ENCODE peak calls at places on chromosomes 1 and 21, in four cellular contexts. One of them, this sample, is unnamed.
A peak's percentile ranks its signal among the peaks of the same experiment; 100 is the strongest.

GRCh38 chr1:166197141-166197540 is 30.3 kb upstream of the FAM78B start:
- DNase-seq in uterus: no peak
- DNase-seq in OCI-LY7: no peak
- DNase-seq in CD8-positive, alpha-beta T cell: no peak
- DNase-seq in this sample: no peak

GRCh38 chr1:163161337-163161736 is 41.4 kb downstream of the RGS5 start:
- DNase-seq in uterus: no peak
- DNase-seq in OCI-LY7: no peak
- DNase-seq in CD8-positive, alpha-beta T cell: no peak
- DNase-seq in this sample: no peak

GRCh38 chr1:27567183-27567526 is 36.8 kb downstream of the AHDC1 start:
- DNase-seq in uterus: peak; percentile 33
- DNase-seq in OCI-LY7: no peak
- DNase-seq in CD8-positive, alpha-beta T cell: no peak
- DNase-seq in this sample: no peak

GRCh38 chr1:204493882-204494280 is 724 bp downstream of the PIK3C2B start:
- DNase-seq in uterus: no peak
- DNase-seq in OCI-LY7: peak; percentile 69
- DNase-seq in CD8-positive, alpha-beta T cell: peak; percentile 68
- DNase-seq in this sample: no peak

GRCh38 chr1:203638914-203639313 is 12.3 kb downstream of the ATP2B4 start:
- DNase-seq in uterus: no peak
- DNase-seq in OCI-LY7: no peak
- DNase-seq in CD8-positive, alpha-beta T cell: no peak
- DNase-seq in this sample: no peak

GRCh38 chr1:170044187-170044586 is 30.3 kb downstream of the KIFAP3 start:
- DNase-seq in uterus: no peak
- DNase-seq in OCI-LY7: no peak
- DNase-seq in CD8-positive, alpha-beta T cell: no peak
- DNase-seq in this sample: no peak

GRCh38 chr21:46368533-46369285 is 44.8 kb downstream of the PCNT start:
- DNase-seq in uterus: no peak
- DNase-seq in OCI-LY7: no peak
- DNase-seq in CD8-positive, alpha-beta T cell: peak; percentile 61
- DNase-seq in this sample: no peak

GRCh38 chr1:181310560-181310959 is 172.8 kb upstream of the CACNA1E start:
- DNase-seq in uterus: no peak
- DNase-seq in OCI-LY7: no peak
- DNase-seq in CD8-positive, alpha-beta T cell: no peak
- DNase-seq in this sample: no peak

GRCh38 chr1:7224644-7225043 is 439.4 kb downstream of the CAMTA1 start:
- DNase-seq in uterus: no peak
- DNase-seq in OCI-LY7: no peak
- DNase-seq in CD8-positive, alpha-beta T cell: no peak
- DNase-seq in this sample: no peak

GRCh38 chr21:29166853-29167252 is 36.4 kb downstream of the MAP3K7CL start:
- DNase-seq in uterus: no peak
- DNase-seq in OCI-LY7: no peak
- DNase-seq in CD8-positive, alpha-beta T cell: no peak
- DNase-seq in this sample: no peak

GRCh38 chr1:229199261-229199850 is 71.6 kb upstream of the RAB4A start:
- DNase-seq in uterus: no peak
- DNase-seq in OCI-LY7: no peak
- DNase-seq in CD8-positive, alpha-beta T cell: no peak
- DNase-seq in this sample: no peak

GRCh38 chr1:203478231-203478630 is 2.6 kb downstream of the PRELP start:
- DNase-seq in uterus: no peak
- DNase-seq in OCI-LY7: no peak
- DNase-seq in CD8-positive, alpha-beta T cell: no peak
- DNase-seq in this sample: no peak

GRCh38 chr1:108826081-108826635 is 30.7 kb downstream of the AKNAD1 start:
- DNase-seq in uterus: no peak
- DNase-seq in OCI-LY7: no peak
- DNase-seq in CD8-positive, alpha-beta T cell: no peak
- DNase-seq in this sample: no peak

GRCh38 chr1:231337043-231337471 is 595 bp downstream of the EXOC8 start:
- DNase-seq in uterus: no peak
- DNase-seq in OCI-LY7: no peak
- DNase-seq in CD8-positive, alpha-beta T cell: no peak
- DNase-seq in this sample: no peak

GRCh38 chr1:27137022-27137542 is 17.8 kb downstream of the SLC9A1 start:
- DNase-seq in uterus: no peak
- DNase-seq in OCI-LY7: peak; percentile 86
- DNase-seq in CD8-positive, alpha-beta T cell: peak; percentile 87
- DNase-seq in this sample: no peak

GRCh38 chr1:66315675-66316074 is 218.3 kb upstream of the SGIP1 start:
- DNase-seq in uterus: no peak
- DNase-seq in OCI-LY7: no peak
- DNase-seq in CD8-positive, alpha-beta T cell: no peak
- DNase-seq in this sample: no peak

GRCh38 chr1:232927722-232928505 is 22.5 kb upstream of the NTPCR start:
- DNase-seq in uterus: no peak
- DNase-seq in OCI-LY7: no peak
- DNase-seq in CD8-positive, alpha-beta T cell: no peak
- DNase-seq in this sample: no peak

GRCh38 chr21:31326478-31327247 is 17.4 kb downstream of the TIAM1 start:
- DNase-seq in uterus: no peak
- DNase-seq in OCI-LY7: peak; percentile 69
- DNase-seq in CD8-positive, alpha-beta T cell: peak; percentile 45
- DNase-seq in this sample: no peak

GRCh38 chr1:167430134-167430848 is 88.0 kb downstream of the CD247 start:
- DNase-seq in uterus: no peak
- DNase-seq in OCI-LY7: peak; percentile 74
- DNase-seq in CD8-positive, alpha-beta T cell: no peak
- DNase-seq in this sample: no peak

GRCh38 chr1:112702420-112703261 is 4.3 kb downstream of the RHOC start:
- DNase-seq in uterus: peak; percentile 13
- DNase-seq in OCI-LY7: no peak
- DNase-seq in CD8-positive, alpha-beta T cell: no peak
- DNase-seq in this sample: no peak

GRCh38 chr1:162902372-162902771 is 41.4 kb upstream of the CCDC190 start:
- DNase-seq in uterus: no peak
- DNase-seq in OCI-LY7: no peak
- DNase-seq in CD8-positive, alpha-beta T cell: no peak
- DNase-seq in this sample: no peak

GRCh38 chr1:118291686-118292085 is 106.7 kb upstream of the SPAG17 start:
- DNase-seq in uterus: no peak
- DNase-seq in OCI-LY7: no peak
- DNase-seq in CD8-positive, alpha-beta T cell: no peak
- DNase-seq in this sample: no peak

GRCh38 chr1:22105611-22106207 is 37.2 kb downstream of the WNT4 start:
- DNase-seq in uterus: no peak
- DNase-seq in OCI-LY7: peak; percentile 63
- DNase-seq in CD8-positive, alpha-beta T cell: peak; percentile 29
- DNase-seq in this sample: no peak

GRCh38 chr1:13513063-13513884 is 529 bp downstream of the LRRC38 start:
- DNase-seq in uterus: no peak
- DNase-seq in OCI-LY7: no peak
- DNase-seq in CD8-positive, alpha-beta T cell: no peak
- DNase-seq in this sample: no peak

GRCh38 chr1:206674745-206675175 is 9.9 kb upstream of the MAPKAPK2 start:
- DNase-seq in uterus: peak; percentile 86
- DNase-seq in OCI-LY7: no peak
- DNase-seq in CD8-positive, alpha-beta T cell: no peak
- DNase-seq in this sample: peak; percentile 91

GRCh38 chr1:87829360-87829759 is 500.7 kb downstream of the LMO4 start:
- DNase-seq in uterus: no peak
- DNase-seq in OCI-LY7: no peak
- DNase-seq in CD8-positive, alpha-beta T cell: no peak
- DNase-seq in this sample: no peak

GRCh38 chr1:2831596-2832212 is 30.2 kb upstream of the TTC34 start:
- DNase-seq in uterus: no peak
- DNase-seq in OCI-LY7: no peak
- DNase-seq in CD8-positive, alpha-beta T cell: no peak
- DNase-seq in this sample: no peak

GRCh38 chr1:43987159-43988022 is 4.0 kb upstream of the CCDC24 start:
- DNase-seq in uterus: no peak
- DNase-seq in OCI-LY7: no peak
- DNase-seq in CD8-positive, alpha-beta T cell: no peak
- DNase-seq in this sample: no peak

GRCh38 chr1:27100797-27101491 is 54.0 kb downstream of the SLC9A1 start:
- DNase-seq in uterus: no peak
- DNase-seq in OCI-LY7: no peak
- DNase-seq in CD8-positive, alpha-beta T cell: no peak
- DNase-seq in this sample: no peak

GRCh38 chr1:46406881-46407608 is 12.9 kb downstream of the FAAH start:
- DNase-seq in uterus: no peak
- DNase-seq in OCI-LY7: no peak
- DNase-seq in CD8-positive, alpha-beta T cell: no peak
- DNase-seq in this sample: no peak

GRCh38 chr1:4126731-4127594 is 226.9 kb upstream of the C1orf174 start:
- DNase-seq in uterus: no peak
- DNase-seq in OCI-LY7: no peak
- DNase-seq in CD8-positive, alpha-beta T cell: no peak
- DNase-seq in this sample: no peak

GRCh38 chr1:113904292-113904673 is 316 bp downstream of the AP4B1 start:
- DNase-seq in uterus: no peak
- DNase-seq in OCI-LY7: peak; percentile 67
- DNase-seq in CD8-positive, alpha-beta T cell: peak; percentile 72
- DNase-seq in this sample: no peak

GRCh38 chr1:118821801-118822200 is 166.3 kb downstream of the TBX15 start:
- DNase-seq in uterus: no peak
- DNase-seq in OCI-LY7: no peak
- DNase-seq in CD8-positive, alpha-beta T cell: no peak
- DNase-seq in this sample: no peak

GRCh38 chr1:206117151-206117948 is at the start of gene AVPR1B:
- DNase-seq in uterus: peak; percentile 40
- DNase-seq in OCI-LY7: no peak
- DNase-seq in CD8-positive, alpha-beta T cell: no peak
- DNase-seq in this sample: no peak

GRCh38 chr1:54107131-54107530 is 45.7 kb downstream of the CDCP2 start:
- DNase-seq in uterus: no peak
- DNase-seq in OCI-LY7: peak; percentile 14
- DNase-seq in CD8-positive, alpha-beta T cell: no peak
- DNase-seq in this sample: no peak
- TF ChIP-seq CTCF in uterus: no peak
- TF ChIP-seq CTCF in OCI-LY7: peak; percentile 51
- TF ChIP-seq CTCF in CD8-positive, alpha-beta T cell: no peak
- TF ChIP-seq CTCF in this sample: peak; percentile 28

DNA sequence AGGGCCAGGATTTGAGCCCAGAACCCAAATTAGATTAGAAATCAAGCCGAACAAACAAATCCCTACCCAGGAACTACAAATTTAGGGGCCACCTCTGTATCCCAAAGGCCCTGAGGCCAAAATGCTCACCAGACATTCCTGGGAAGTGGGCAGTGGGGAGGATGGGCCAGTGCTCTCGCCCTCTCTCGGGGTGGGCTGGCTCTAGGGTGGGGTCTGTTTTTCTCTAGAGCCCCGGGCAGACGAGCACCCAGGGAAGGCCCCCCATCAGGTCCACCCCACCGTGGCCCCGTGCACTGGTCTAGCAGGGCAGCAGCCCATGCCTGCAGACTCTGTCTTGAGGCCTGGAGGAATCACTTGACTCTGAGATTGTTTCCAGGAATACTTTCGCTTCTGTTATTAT is 252.0 kb downstream of the RRAGC start:
- DNase-seq in uterus: no peak
- DNase-seq in OCI-LY7: no peak
- DNase-seq in CD8-positive, alpha-beta T cell: no peak
- DNase-seq in this sample: no peak
- H3K4me3 ChIP-seq in uterus: no peak overlapping the region
- H3K4me3 ChIP-seq in OCI-LY7: no peak overlapping the region
- H3K4me3 ChIP-seq in CD8-positive, alpha-beta T cell: no peak overlapping the region
- H3K4me3 ChIP-seq in this sample: no peak overlapping the region

GRCh38 chr1:55284856-55285255 is 69.7 kb upstream of the USP24 start:
- DNase-seq in uterus: peak; percentile 35
- DNase-seq in OCI-LY7: peak; percentile 26
- DNase-seq in CD8-positive, alpha-beta T cell: no peak
- DNase-seq in this sample: peak; percentile 29
- TF ChIP-seq CTCF in uterus: peak; percentile 64
- TF ChIP-seq CTCF in OCI-LY7: peak; percentile 76
- TF ChIP-seq CTCF in CD8-positive, alpha-beta T cell: no peak
- TF ChIP-seq CTCF in this sample: peak; percentile 69

DNA sequence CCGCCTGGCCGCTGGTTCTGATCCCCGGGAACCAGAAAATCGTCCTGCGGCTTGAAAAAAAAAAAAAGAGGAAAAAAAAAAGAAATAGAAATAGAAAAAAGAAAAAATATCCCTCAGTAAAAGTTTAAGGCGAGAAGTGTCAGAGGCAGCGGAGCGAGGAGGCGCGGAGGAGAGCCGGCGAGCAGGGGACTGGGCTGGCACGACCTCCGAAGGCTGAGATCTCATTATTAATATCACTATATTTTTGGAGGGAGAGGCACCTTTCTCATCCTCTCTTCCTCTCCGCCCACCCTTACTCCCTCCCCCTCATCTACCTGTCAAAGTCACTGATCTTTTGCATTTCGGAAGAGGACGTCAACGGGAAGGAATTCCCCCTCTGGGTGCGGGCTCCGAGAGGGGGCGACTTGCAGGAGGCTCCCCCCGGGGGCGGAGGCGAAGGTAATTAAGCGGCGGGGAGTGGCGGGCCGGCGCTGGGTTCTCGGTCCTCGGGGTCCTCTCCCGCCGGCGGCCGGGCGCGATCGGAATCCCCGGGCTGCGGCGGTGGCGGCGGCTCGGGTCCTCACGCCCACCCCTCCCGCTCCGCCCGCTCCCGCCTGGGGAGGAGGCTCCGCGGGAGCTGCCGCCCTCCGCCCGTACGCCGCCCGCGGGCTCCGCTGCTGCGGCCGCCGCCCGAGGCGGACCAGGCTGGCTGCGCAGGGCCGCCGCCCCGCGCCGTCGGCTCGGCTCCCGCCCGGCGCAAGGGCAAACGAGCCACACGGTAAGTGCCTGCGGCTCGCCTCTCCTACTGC is at the start of gene NTNG1:
- DNase-seq in uterus: no peak
- DNase-seq in OCI-LY7: peak; percentile 49
- DNase-seq in CD8-positive, alpha-beta T cell: peak; percentile 36
- DNase-seq in this sample: no peak
- H3K4me3 ChIP-seq in uterus: peak within 1 kb of the TSS; percentile 37
- H3K4me3 ChIP-seq in OCI-LY7: peak within 1 kb of the TSS; percentile 78
- H3K4me3 ChIP-seq in CD8-positive, alpha-beta T cell: peak within 1 kb of the TSS; percentile 37
- H3K4me3 ChIP-seq in this sample: peak within 1 kb of the TSS; percentile 34

GRCh38 chr21:25735221-25735894 is 586 bp downstream of the GABPA start:
- DNase-seq in uterus: peak; percentile 88
- DNase-seq in OCI-LY7: peak; percentile 90
- DNase-seq in CD8-positive, alpha-beta T cell: peak; percentile 95
- DNase-seq in this sample: peak; percentile 29
- TF ChIP-seq CTCF in uterus: no peak
- TF ChIP-seq CTCF in OCI-LY7: no peak
- TF ChIP-seq CTCF in CD8-positive, alpha-beta T cell: no peak
- TF ChIP-seq CTCF in this sample: no peak

DNA sequence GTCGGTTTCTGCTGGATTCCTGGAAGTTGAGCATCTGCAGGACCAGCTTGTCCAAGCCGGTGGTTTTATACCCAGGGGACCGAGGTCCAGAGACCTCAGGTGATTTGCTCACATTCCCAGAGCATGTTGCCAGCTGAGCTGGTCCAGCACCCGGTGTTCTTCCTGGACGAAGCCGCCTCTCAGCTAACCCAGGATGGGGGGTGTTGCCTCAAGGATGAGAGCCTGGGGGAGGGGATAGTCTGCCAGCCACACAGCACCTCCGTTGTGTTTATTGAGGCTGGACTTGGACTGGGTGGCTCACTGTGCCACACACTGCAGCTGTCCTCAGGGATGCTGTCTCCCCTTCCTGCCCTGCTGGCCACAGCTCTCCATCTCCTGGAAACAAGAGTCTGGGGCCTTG is 1.5 kb downstream of the TMEM201 start:
- DNase-seq in uterus: no peak
- DNase-seq in OCI-LY7: peak; percentile 14
- DNase-seq in CD8-positive, alpha-beta T cell: no peak
- DNase-seq in this sample: no peak
- H3K4me3 ChIP-seq in uterus: no peak overlapping the region
- H3K4me3 ChIP-seq in OCI-LY7: peak overlapping the region; percentile 90
- H3K4me3 ChIP-seq in CD8-positive, alpha-beta T cell: no peak overlapping the region
- H3K4me3 ChIP-seq in this sample: peak overlapping the region; percentile 81

GRCh38 chr1:45018599-45019230 is 6.7 kb downstream of the UROD start:
- DNase-seq in uterus: no peak
- DNase-seq in OCI-LY7: peak; percentile 72
- DNase-seq in CD8-positive, alpha-beta T cell: peak; percentile 62
- DNase-seq in this sample: no peak
- TF ChIP-seq CTCF in uterus: peak; percentile 26
- TF ChIP-seq CTCF in OCI-LY7: peak; percentile 81
- TF ChIP-seq CTCF in CD8-positive, alpha-beta T cell: peak; percentile 59
- TF ChIP-seq CTCF in this sample: peak; percentile 86